ENCODE peak calls at places on chromosomes 5 and 9, in six cellular contexts. One of them, this sample, is unnamed.

GRCh38 chr9:15299374-15299939 is 7.6 kb downstream of the TTC39B start:
- DNase-seq in HT1080: no peak
- DNase-seq in stimulated activated CD4-positive, alpha-beta T cell treated with anti-CD3 and anti-CD28 coated beads, Interleukin-4, amount 100 ng/mL, for 48 hours: peak
- DNase-seq in nephron progenitor cell: no peak
- DNase-seq in posterior cingulate gyrus: no peak
- DNase-seq in head of caudate nucleus: no peak
- DNase-seq in this sample: no peak

GRCh38 chr5:150317048-150318003 is 14.6 kb upstream of the ARSI start:
- DNase-seq in head of caudate nucleus: no peak
- DNase-seq in HT1080: peak
- DNase-seq in posterior cingulate gyrus: no peak
- DNase-seq in nephron progenitor cell: peak
- DNase-seq in stimulated activated CD4-positive, alpha-beta T cell treated with anti-CD3 and anti-CD28 coated beads, Interleukin-4, amount 100 ng/mL, for 48 hours: peak
- DNase-seq in this sample: peak

GRCh38 chr5:181160144-181160754 is 12.9 kb downstream of the OR2V2 start:
- DNase-seq in HT1080: peak
- DNase-seq in head of caudate nucleus: peak
- DNase-seq in posterior cingulate gyrus: no peak
- DNase-seq in stimulated activated CD4-positive, alpha-beta T cell treated with anti-CD3 and anti-CD28 coated beads, Interleukin-4, amount 100 ng/mL, for 48 hours: peak
- DNase-seq in nephron progenitor cell: peak
- DNase-seq in this sample: peak

GRCh38 chr5:43646997-43647396 is 44.0 kb downstream of the NNT start:
- DNase-seq in HT1080: no peak
- DNase-seq in head of caudate nucleus: no peak
- DNase-seq in posterior cingulate gyrus: no peak
- DNase-seq in stimulated activated CD4-positive, alpha-beta T cell treated with anti-CD3 and anti-CD28 coated beads, Interleukin-4, amount 100 ng/mL, for 48 hours: no peak
- DNase-seq in nephron progenitor cell: no peak
- DNase-seq in this sample: peak

GRCh38 chr9:89732295-89732951 is 127.6 kb downstream of the GADD45G start:
- DNase-seq in HT1080: no peak
- DNase-seq in head of caudate nucleus: no peak
- DNase-seq in nephron progenitor cell: no peak
- DNase-seq in posterior cingulate gyrus: no peak
- DNase-seq in stimulated activated CD4-positive, alpha-beta T cell treated with anti-CD3 and anti-CD28 coated beads, Interleukin-4, amount 100 ng/mL, for 48 hours: no peak
- DNase-seq in this sample: no peak

GRCh38 chr5:15021286-15022046 is 149.9 kb upstream of the ANKH start:
- DNase-seq in stimulated activated CD4-positive, alpha-beta T cell treated with anti-CD3 and anti-CD28 coated beads, Interleukin-4, amount 100 ng/mL, for 48 hours: no peak
- DNase-seq in posterior cingulate gyrus: no peak
- DNase-seq in HT1080: peak
- DNase-seq in head of caudate nucleus: no peak
- DNase-seq in nephron progenitor cell: no peak
- DNase-seq in this sample: peak

GRCh38 chr5:135085133-135085935 is 51.3 kb upstream of the PITX1 start:
- DNase-seq in nephron progenitor cell: no peak
- DNase-seq in HT1080: peak
- DNase-seq in posterior cingulate gyrus: no peak
- DNase-seq in head of caudate nucleus: peak
- DNase-seq in stimulated activated CD4-positive, alpha-beta T cell treated with anti-CD3 and anti-CD28 coated beads, Interleukin-4, amount 100 ng/mL, for 48 hours: no peak
- DNase-seq in this sample: no peak

GRCh38 chr9:123445981-123446610 is 90.1 kb downstream of the CRB2 start:
- DNase-seq in head of caudate nucleus: peak
- DNase-seq in stimulated activated CD4-positive, alpha-beta T cell treated with anti-CD3 and anti-CD28 coated beads, Interleukin-4, amount 100 ng/mL, for 48 hours: no peak
- DNase-seq in nephron progenitor cell: peak
- DNase-seq in posterior cingulate gyrus: no peak
- DNase-seq in HT1080: peak
- DNase-seq in this sample: no peak

GRCh38 chr5:55223219-55223987 is 3.7 kb downstream of the MCIDAS start:
- DNase-seq in posterior cingulate gyrus: no peak
- DNase-seq in stimulated activated CD4-positive, alpha-beta T cell treated with anti-CD3 and anti-CD28 coated beads, Interleukin-4, amount 100 ng/mL, for 48 hours: no peak
- DNase-seq in nephron progenitor cell: peak
- DNase-seq in HT1080: no peak
- DNase-seq in head of caudate nucleus: no peak
- DNase-seq in this sample: no peak

GRCh38 chr5:176863041-176863764 is 35.9 kb downstream of the HK3 start:
- DNase-seq in posterior cingulate gyrus: no peak
- DNase-seq in head of caudate nucleus: no peak
- DNase-seq in nephron progenitor cell: no peak
- DNase-seq in stimulated activated CD4-positive, alpha-beta T cell treated with anti-CD3 and anti-CD28 coated beads, Interleukin-4, amount 100 ng/mL, for 48 hours: no peak
- DNase-seq in HT1080: no peak
- DNase-seq in this sample: no peak

GRCh38 chr5:14779975-14780374 is 91.6 kb downstream of the ANKH start:
- DNase-seq in head of caudate nucleus: no peak
- DNase-seq in HT1080: no peak
- DNase-seq in posterior cingulate gyrus: no peak
- DNase-seq in stimulated activated CD4-positive, alpha-beta T cell treated with anti-CD3 and anti-CD28 coated beads, Interleukin-4, amount 100 ng/mL, for 48 hours: no peak
- DNase-seq in nephron progenitor cell: no peak
- DNase-seq in this sample: no peak

GRCh38 chr9:122845116-122845515 is 16.7 kb upstream of the PDCL start:
- DNase-seq in head of caudate nucleus: no peak
- DNase-seq in nephron progenitor cell: no peak
- DNase-seq in stimulated activated CD4-positive, alpha-beta T cell treated with anti-CD3 and anti-CD28 coated beads, Interleukin-4, amount 100 ng/mL, for 48 hours: no peak
- DNase-seq in posterior cingulate gyrus: no peak
- DNase-seq in HT1080: no peak
- DNase-seq in this sample: peak

GRCh38 chr5:115087951-115088350 is 81.8 kb downstream of the TRIM36 start:
- DNase-seq in stimulated activated CD4-positive, alpha-beta T cell treated with anti-CD3 and anti-CD28 coated beads, Interleukin-4, amount 100 ng/mL, for 48 hours: no peak
- DNase-seq in nephron progenitor cell: no peak
- DNase-seq in head of caudate nucleus: no peak
- DNase-seq in posterior cingulate gyrus: no peak
- DNase-seq in HT1080: peak
- DNase-seq in this sample: no peak

GRCh38 chr9:129887210-129888084 is 52.2 kb downstream of the USP20 start:
- DNase-seq in stimulated activated CD4-positive, alpha-beta T cell treated with anti-CD3 and anti-CD28 coated beads, Interleukin-4, amount 100 ng/mL, for 48 hours: peak
- DNase-seq in HT1080: peak
- DNase-seq in head of caudate nucleus: no peak
- DNase-seq in posterior cingulate gyrus: no peak
- DNase-seq in nephron progenitor cell: no peak
- DNase-seq in this sample: peak

GRCh38 chr9:88523056-88523455 is 11.9 kb upstream of the NXNL2 start:
- DNase-seq in HT1080: peak
- DNase-seq in stimulated activated CD4-positive, alpha-beta T cell treated with anti-CD3 and anti-CD28 coated beads, Interleukin-4, amount 100 ng/mL, for 48 hours: no peak
- DNase-seq in posterior cingulate gyrus: no peak
- DNase-seq in head of caudate nucleus: no peak
- DNase-seq in nephron progenitor cell: no peak
- DNase-seq in this sample: no peak

GRCh38 chr5:127582723-127583370 is 65.4 kb downstream of the PRRC1 start:
- DNase-seq in stimulated activated CD4-positive, alpha-beta T cell treated with anti-CD3 and anti-CD28 coated beads, Interleukin-4, amount 100 ng/mL, for 48 hours: no peak
- DNase-seq in head of caudate nucleus: no peak
- DNase-seq in nephron progenitor cell: no peak
- DNase-seq in HT1080: no peak
- DNase-seq in posterior cingulate gyrus: no peak
- DNase-seq in this sample: no peak

GRCh38 chr9:98610196-98610595 is 98.5 kb downstream of the GABBR2 start:
- DNase-seq in head of caudate nucleus: no peak
- DNase-seq in nephron progenitor cell: no peak
- DNase-seq in posterior cingulate gyrus: no peak
- DNase-seq in stimulated activated CD4-positive, alpha-beta T cell treated with anti-CD3 and anti-CD28 coated beads, Interleukin-4, amount 100 ng/mL, for 48 hours: no peak
- DNase-seq in HT1080: no peak
- DNase-seq in this sample: no peak

GRCh38 chr9:23850242-23851023 is 24.4 kb upstream of the ELAVL2 start:
- DNase-seq in posterior cingulate gyrus: no peak
- DNase-seq in head of caudate nucleus: no peak
- DNase-seq in HT1080: no peak
- DNase-seq in nephron progenitor cell: peak
- DNase-seq in stimulated activated CD4-positive, alpha-beta T cell treated with anti-CD3 and anti-CD28 coated beads, Interleukin-4, amount 100 ng/mL, for 48 hours: no peak
- DNase-seq in this sample: no peak

GRCh38 chr5:107457138-107457537 is 213.6 kb downstream of the EFNA5 start:
- DNase-seq in HT1080: no peak
- DNase-seq in nephron progenitor cell: no peak
- DNase-seq in posterior cingulate gyrus: no peak
- DNase-seq in head of caudate nucleus: no peak
- DNase-seq in stimulated activated CD4-positive, alpha-beta T cell treated with anti-CD3 and anti-CD28 coated beads, Interleukin-4, amount 100 ng/mL, for 48 hours: no peak
- DNase-seq in this sample: no peak

GRCh38 chr9:108290839-108291585 is 564.8 kb downstream of the ACTL7B start:
- DNase-seq in HT1080: no peak
- DNase-seq in stimulated activated CD4-positive, alpha-beta T cell treated with anti-CD3 and anti-CD28 coated beads, Interleukin-4, amount 100 ng/mL, for 48 hours: no peak
- DNase-seq in posterior cingulate gyrus: no peak
- DNase-seq in head of caudate nucleus: no peak
- DNase-seq in nephron progenitor cell: no peak
- DNase-seq in this sample: peak

GRCh38 chr5:32760091-32760509 is 49.0 kb downstream of the NPR3 start:
- DNase-seq in head of caudate nucleus: no peak
- DNase-seq in HT1080: peak
- DNase-seq in stimulated activated CD4-positive, alpha-beta T cell treated with anti-CD3 and anti-CD28 coated beads, Interleukin-4, amount 100 ng/mL, for 48 hours: no peak
- DNase-seq in posterior cingulate gyrus: no peak
- DNase-seq in nephron progenitor cell: no peak
- DNase-seq in this sample: peak

GRCh38 chr9:7121055-7121454 is 363.3 kb downstream of the KDM4C start:
- DNase-seq in nephron progenitor cell: no peak
- DNase-seq in stimulated activated CD4-positive, alpha-beta T cell treated with anti-CD3 and anti-CD28 coated beads, Interleukin-4, amount 100 ng/mL, for 48 hours: no peak
- DNase-seq in posterior cingulate gyrus: no peak
- DNase-seq in HT1080: no peak
- DNase-seq in head of caudate nucleus: no peak
- DNase-seq in this sample: no peak

GRCh38 chr9:115882911-115883310 is 270.7 kb upstream of the PAPPA start:
- DNase-seq in nephron progenitor cell: no peak
- DNase-seq in posterior cingulate gyrus: no peak
- DNase-seq in stimulated activated CD4-positive, alpha-beta T cell treated with anti-CD3 and anti-CD28 coated beads, Interleukin-4, amount 100 ng/mL, for 48 hours: no peak
- DNase-seq in HT1080: no peak
- DNase-seq in head of caudate nucleus: no peak
- DNase-seq in this sample: peak

GRCh38 chr5:39197556-39197955 is 21.8 kb downstream of the FYB1 start:
- DNase-seq in head of caudate nucleus: no peak
- DNase-seq in HT1080: no peak
- DNase-seq in posterior cingulate gyrus: no peak
- DNase-seq in stimulated activated CD4-positive, alpha-beta T cell treated with anti-CD3 and anti-CD28 coated beads, Interleukin-4, amount 100 ng/mL, for 48 hours: no peak
- DNase-seq in nephron progenitor cell: no peak
- DNase-seq in this sample: no peak

GRCh38 chr9:92147854-92148184 is 32.6 kb upstream of the SPTLC1 start:
- DNase-seq in HT1080: no peak
- DNase-seq in nephron progenitor cell: no peak
- DNase-seq in posterior cingulate gyrus: no peak
- DNase-seq in stimulated activated CD4-positive, alpha-beta T cell treated with anti-CD3 and anti-CD28 coated beads, Interleukin-4, amount 100 ng/mL, for 48 hours: no peak
- DNase-seq in head of caudate nucleus: no peak
- DNase-seq in this sample: no peak

GRCh38 chr5:150227606-150228273 is 37.9 kb downstream of the SLC6A7 start:
- DNase-seq in head of caudate nucleus: no peak
- DNase-seq in nephron progenitor cell: no peak
- DNase-seq in stimulated activated CD4-positive, alpha-beta T cell treated with anti-CD3 and anti-CD28 coated beads, Interleukin-4, amount 100 ng/mL, for 48 hours: no peak
- DNase-seq in HT1080: no peak
- DNase-seq in posterior cingulate gyrus: no peak
- DNase-seq in this sample: peak

GRCh38 chr5:112005533-112005926 is 248.5 kb upstream of the NREP start:
- DNase-seq in stimulated activated CD4-positive, alpha-beta T cell treated with anti-CD3 and anti-CD28 coated beads, Interleukin-4, amount 100 ng/mL, for 48 hours: no peak
- DNase-seq in HT1080: no peak
- DNase-seq in head of caudate nucleus: no peak
- DNase-seq in posterior cingulate gyrus: no peak
- DNase-seq in nephron progenitor cell: no peak
- DNase-seq in this sample: peak

GRCh38 chr5:132687995-132688394 is 14.2 kb downstream of the IL4 start:
- DNase-seq in head of caudate nucleus: no peak
- DNase-seq in nephron progenitor cell: no peak
- DNase-seq in stimulated activated CD4-positive, alpha-beta T cell treated with anti-CD3 and anti-CD28 coated beads, Interleukin-4, amount 100 ng/mL, for 48 hours: no peak
- DNase-seq in posterior cingulate gyrus: no peak
- DNase-seq in HT1080: no peak
- DNase-seq in this sample: no peak

GRCh38 chr5:139696894-139697658 is 48.9 kb downstream of the CXXC5 start:
- DNase-seq in head of caudate nucleus: peak
- DNase-seq in stimulated activated CD4-positive, alpha-beta T cell treated with anti-CD3 and anti-CD28 coated beads, Interleukin-4, amount 100 ng/mL, for 48 hours: no peak
- DNase-seq in HT1080: peak
- DNase-seq in posterior cingulate gyrus: no peak
- DNase-seq in nephron progenitor cell: peak
- DNase-seq in this sample: peak

GRCh38 chr5:55324815-55325418 is 17.1 kb downstream of the MTREX start:
- DNase-seq in stimulated activated CD4-positive, alpha-beta T cell treated with anti-CD3 and anti-CD28 coated beads, Interleukin-4, amount 100 ng/mL, for 48 hours: no peak
- DNase-seq in nephron progenitor cell: no peak
- DNase-seq in posterior cingulate gyrus: no peak
- DNase-seq in head of caudate nucleus: no peak
- DNase-seq in HT1080: peak
- DNase-seq in this sample: peak

This sample was measured in fibroblast of gingiva.